ENCODE peak calls at places on chromosomes 3 and 15, in seven cellular contexts. E is H9; Y is T follicular helper cell; Q is activated CD8-positive, alpha-beta memory T cell treated with anti-CD3 and anti-CD28 coated beads for 1 hour; P is GM04504; B is ascending aorta; T is activated naive CD4-positive, alpha-beta T cell treated with anti-CD3 and anti-CD28 coated beads, Interleukin-2, amount 10 ng/mL, durations not matched to agents 7 days and 5 days. X is an unnamed sample.

GRCh38 chr15:71002321-71002720 is 109.7 kb downstream of the LRRC49 start:
- DNase-seq in Q (no peak), B (no peak), P (no peak), E (no peak), Y (no peak), T (no peak), X (no peak)

GRCh38 chr3:55269636-55270035 is 217.5 kb downstream of the WNT5A start:
- DNase-seq in Y (no peak), B (no peak), P (no peak), T (no peak), E (no peak), Q (no peak), X (no peak)

GRCh38 chr15:33453761-33454160 is 143.0 kb downstream of the RYR3 start:
- DNase-seq in B (no peak), E (no peak), P (no peak), Y (no peak), T (no peak), Q (no peak), X (no peak)

GRCh38 chr3:124217542-124217941 is 225.6 kb upstream of the ROPN1 start:
- DNase-seq in B (no peak), E (peak), Y (no peak), P (peak), T (peak), Q (no peak), X (peak)

GRCh38 chr3:138845071-138845685 is 10.4 kb upstream of the PIK3CB start:
- DNase-seq in B (no peak), P (no peak), E (peak), Q (no peak), T (no peak), Y (no peak), X (no peak)

GRCh38 chr15:38378162-38378560 is 75.8 kb upstream of the FAM98B start:
- DNase-seq in T (no peak), P (no peak), B (no peak), Q (no peak), Y (no peak), E (no peak), X (no peak)

GRCh38 chr3:113552851-113553250 is 20.5 kb downstream of the SIDT1 start:
- DNase-seq in T (peak), Y (peak), E (no peak), Q (no peak), B (no peak), P (no peak), X (no peak)

GRCh38 chr15:66415321-66415720 is 28.6 kb downstream of the MAP2K1 start:
- DNase-seq in T (no peak), E (no peak), Q (no peak), P (no peak), Y (no peak), B (no peak), X (no peak)

GRCh38 chr15:58438956-58439355 is 7.2 kb downstream of the LIPC start:
- DNase-seq in Q (no peak), P (peak), T (peak), E (peak), B (no peak), Y (no peak), X (peak)

GRCh38 chr15:66229790-66230460 is 23.6 kb downstream of the MEGF11 start:
- DNase-seq in Y (no peak), Q (no peak), P (no peak), B (no peak), T (no peak), E (no peak), X (no peak)

GRCh38 chr15:94844533-94845390 is 613.4 kb downstream of the MCTP2 start:
- DNase-seq in B (no peak), Q (no peak), P (no peak), T (no peak), E (peak), Y (no peak), X (no peak)

GRCh38 chr3:14001136-14001535 is 121.3 kb upstream of the WNT7A start:
- DNase-seq in Y (no peak), T (no peak), Q (no peak), E (no peak), B (no peak), P (no peak), X (peak)

GRCh38 chr3:5017953-5018531 is 38.8 kb downstream of the BHLHE40 start:
- DNase-seq in B (no peak), E (no peak), P (no peak), T (no peak), Q (no peak), Y (no peak), X (peak)

GRCh38 chr15:46222861-46223260 is 588.0 kb downstream of the SQOR start:
- DNase-seq in Y (no peak), B (no peak), P (no peak), E (no peak), Q (no peak), T (no peak), X (no peak)

GRCh38 chr3:23671901-23672589 is 133.7 kb upstream of the UBE2E1 start:
- DNase-seq in T (no peak), B (no peak), Q (no peak), P (no peak), Y (no peak), E (peak), X (no peak)

GRCh38 chr3:16369885-16370284 is 104.9 kb downstream of the OXNAD1 start:
- DNase-seq in Q (no peak), Y (no peak), E (peak), P (no peak), B (no peak), T (no peak), X (no peak)

GRCh38 chr3:125194061-125194848 is 18.3 kb downstream of the SLC12A8 start:
- DNase-seq in P (no peak), T (no peak), Y (no peak), Q (no peak), E (no peak), B (no peak), X (no peak)

GRCh38 chr3:51539291-51539891 is 872 bp downstream of the RAD54L2 start:
- DNase-seq in P (no peak), Q (no peak), E (peak), Y (no peak), T (peak), B (no peak), X (peak)

GRCh38 chr3:173538410-173538809 is 140.9 kb downstream of the NLGN1 start:
- DNase-seq in T (no peak), B (no peak), P (no peak), Q (no peak), Y (no peak), E (no peak), X (no peak)

GRCh38 chr3:136664771-136665170 is 87.4 kb downstream of the STAG1 start:
- DNase-seq in E (no peak), T (no peak), B (no peak), Q (no peak), P (no peak), Y (no peak), X (no peak)

GRCh38 chr3:197183582-197183981 is 114.8 kb downstream of the DLG1 start:
- DNase-seq in B (no peak), P (no peak), E (peak), T (no peak), Q (no peak), Y (no peak), X (no peak)

GRCh38 chr3:103966749-103967148 is 1400.0 kb upstream of the ALCAM start:
- DNase-seq in E (no peak), B (no peak), Q (no peak), T (no peak), P (no peak), Y (no peak), X (no peak)

GRCh38 chr3:13702226-13702820 is 153.4 kb downstream of the FBLN2 start:
- DNase-seq in P (no peak), B (no peak), E (no peak), T (peak), Y (no peak), Q (no peak), X (no peak)

GRCh38 chr3:14573706-14574105 is 33.6 kb upstream of the GRIP2 start:
- DNase-seq in Y (no peak), P (no peak), B (no peak), E (no peak), Q (no peak), T (no peak), X (no peak)

GRCh38 chr15:84703808-84704207 is 12.1 kb downstream of the SEC11A start:
- DNase-seq in P (no peak), E (no peak), B (no peak), Y (no peak), Q (no peak), T (no peak), X (no peak)

GRCh38 chr15:101250931-101251829 is 668 bp downstream of the CHSY1 start:
- DNase-seq in Y (peak), Q (no peak), T (peak), P (no peak), E (no peak), B (no peak), X (no peak)

GRCh38 chr15:68982002-68982401 is 32.5 kb upstream of the NOX5 start:
- DNase-seq in T (no peak), Q (no peak), Y (no peak), E (no peak), P (no peak), B (no peak), X (no peak)

GRCh38 chr3:30203301-30203700 is 403.1 kb upstream of the TGFBR2 start:
- DNase-seq in B (no peak), P (no peak), Q (no peak), Y (no peak), E (no peak), T (no peak), X (no peak)

GRCh38 chr15:74251187-74251811 is 15.2 kb downstream of the CCDC33 start:
- DNase-seq in E (no peak), P (no peak), B (peak), Y (no peak), T (no peak), Q (no peak), X (no peak)

GRCh38 chr3:43765417-43766030 is 74.8 kb downstream of the ABHD5 start:
- DNase-seq in E (no peak), T (no peak), Q (no peak), Y (no peak), B (no peak), P (no peak), X (peak)

GRCh38 chr15:74857082-74857655 is 14.2 kb upstream of the ULK3 start:
- DNase-seq in B (no peak), P (no peak), T (no peak), E (no peak), Y (no peak), Q (no peak), X (no peak)

GRCh38 chr3:123929325-123929724 is 31.7 kb downstream of the CCDC14 start:
- DNase-seq in P (no peak), B (no peak), Q (no peak), Y (no peak), T (no peak), E (no peak), X (no peak)

GRCh38 chr3:194223951-194224350 is 88.0 kb downstream of the HES1 start:
- DNase-seq in T (no peak), E (no peak), Q (no peak), Y (no peak), P (no peak), B (no peak), X (no peak)

GRCh38 chr3:101976473-101976872 is 127.2 kb downstream of the NFKBIZ start:
- DNase-seq in T (no peak), B (no peak), E (no peak), P (no peak), Q (no peak), Y (no peak), X (no peak)

GRCh38 chr3:54443572-54444161 is 321.3 kb downstream of the CACNA2D3 start:
- DNase-seq in E (no peak), P (no peak), T (no peak), Y (no peak), B (no peak), Q (no peak), X (no peak)

GRCh38 chr15:101407439-101407838 is 82.1 kb downstream of the PCSK6 start:
- DNase-seq in B (no peak), Q (no peak), E (no peak), Y (no peak), T (no peak), P (no peak), X (no peak)

GRCh38 chr15:40775740-40776536 is 6.2 kb downstream of the C15orf62 start:
- DNase-seq in P (no peak), E (no peak), Q (no peak), Y (no peak), T (no peak), B (no peak), X (no peak)

X was measured in fibroblast of the conjunctiva.